ENCODE peak calls at places on chromosomes 6 and 20, in five cellular contexts. One of them, this sample, is unnamed. For H3K4me1, the result is how much of the 10 kb centered on the place peaks cover.

GRCh38 chr6:1502041-1502440 is 107.7 kb upstream of the FOXC1 start:
- DNase-seq in lung: no peak
- DNase-seq in K562: no peak
- DNase-seq in body of pancreas: no peak
- DNase-seq in MM.1S: no peak
- DNase-seq in this sample: no peak

GRCh38 chr6:110034637-110035096 is 56.6 kb downstream of the GPR6 start:
- DNase-seq in MM.1S: no peak
- DNase-seq in body of pancreas: no peak
- DNase-seq in lung: peak
- DNase-seq in K562: no peak
- DNase-seq in this sample: no peak

GRCh38 chr6:84618836-84619235 is 145.6 kb downstream of the TBX18 start:
- DNase-seq in K562: no peak
- DNase-seq in MM.1S: no peak
- DNase-seq in body of pancreas: no peak
- DNase-seq in lung: no peak
- DNase-seq in this sample: no peak

GRCh38 chr6:82298012-82298411 is 50.5 kb upstream of the IBTK start:
- DNase-seq in body of pancreas: no peak
- DNase-seq in K562: peak
- DNase-seq in lung: no peak
- DNase-seq in MM.1S: no peak
- DNase-seq in this sample: no peak

GRCh38 chr6:91664327-91664959 is 1077.6 kb upstream of the MAP3K7 start:
- DNase-seq in lung: no peak
- DNase-seq in body of pancreas: no peak
- DNase-seq in K562: no peak
- DNase-seq in MM.1S: peak
- DNase-seq in this sample: no peak

GRCh38 chr6:101541873-101542272 is 148.4 kb downstream of the GRIK2 start:
- DNase-seq in MM.1S: no peak
- DNase-seq in body of pancreas: no peak
- DNase-seq in K562: no peak
- DNase-seq in lung: no peak
- DNase-seq in this sample: no peak

GRCh38 chr6:139109558-139109957 is 25.3 kb upstream of the HECA start:
- DNase-seq in lung: no peak
- DNase-seq in MM.1S: no peak
- DNase-seq in body of pancreas: no peak
- DNase-seq in K562: peak
- DNase-seq in this sample: peak

GRCh38 chr6:156957931-156958547 is 180.9 kb downstream of the ARID1B start:
- DNase-seq in MM.1S: no peak
- DNase-seq in body of pancreas: no peak
- DNase-seq in lung: no peak
- DNase-seq in K562: no peak
- DNase-seq in this sample: no peak

GRCh38 chr20:1273366-1273765 is 7.3 kb downstream of the SNPH start:
- DNase-seq in K562: no peak
- DNase-seq in MM.1S: no peak
- DNase-seq in body of pancreas: no peak
- DNase-seq in lung: no peak
- DNase-seq in this sample: peak

GRCh38 chr20:63117151-63117550 is 98.8 kb downstream of the YTHDF1 start:
- DNase-seq in body of pancreas: no peak
- DNase-seq in MM.1S: no peak
- DNase-seq in lung: no peak
- DNase-seq in K562: no peak
- DNase-seq in this sample: no peak

GRCh38 chr6:111469543-111469942 is 13.5 kb downstream of the REV3L start:
- DNase-seq in body of pancreas: no peak
- DNase-seq in lung: no peak
- DNase-seq in MM.1S: no peak
- DNase-seq in K562: no peak
- DNase-seq in this sample: no peak

GRCh38 chr6:165686966-165687365 is 23.9 kb upstream of the PDE10A start:
- DNase-seq in MM.1S: no peak
- DNase-seq in lung: no peak
- DNase-seq in K562: no peak
- DNase-seq in body of pancreas: no peak
- DNase-seq in this sample: no peak

GRCh38 chr20:878511-879307 is 37.4 kb downstream of the ANGPT4 start:
- DNase-seq in K562: peak
- DNase-seq in MM.1S: peak
- DNase-seq in lung: no peak
- DNase-seq in body of pancreas: no peak
- DNase-seq in this sample: peak

GRCh38 chr6:14366315-14366714 is 248.7 kb downstream of the CD83 start:
- DNase-seq in K562: no peak
- DNase-seq in MM.1S: no peak
- DNase-seq in lung: no peak
- DNase-seq in body of pancreas: no peak
- DNase-seq in this sample: no peak

GRCh38 chr20:35319206-35320197 is 27.3 kb upstream of the FAM83C start:
- DNase-seq in body of pancreas: no peak
- DNase-seq in MM.1S: no peak
- DNase-seq in K562: no peak
- DNase-seq in lung: no peak
- DNase-seq in this sample: peak

GRCh38 chr6:106858653-106859092 is 115.9 kb downstream of the CD24 start:
- DNase-seq in MM.1S: no peak
- DNase-seq in K562: peak
- DNase-seq in lung: no peak
- DNase-seq in body of pancreas: no peak
- DNase-seq in this sample: no peak

GRCh38 chr6:30450908-30451818 is 38.1 kb upstream of the HLA-E start:
- DNase-seq in lung: no peak
- DNase-seq in K562: no peak
- DNase-seq in MM.1S: peak
- DNase-seq in body of pancreas: peak
- DNase-seq in this sample: peak

GRCh38 chr6:15485875-15486274 is 177.0 kb downstream of the DTNBP1 start:
- DNase-seq in K562: no peak
- DNase-seq in lung: no peak
- DNase-seq in body of pancreas: no peak
- DNase-seq in MM.1S: no peak
- DNase-seq in this sample: no peak

GRCh38 chr6:159031826-159032225 is 13.0 kb downstream of the TAGAP start:
- DNase-seq in MM.1S: no peak
- DNase-seq in K562: no peak
- DNase-seq in lung: no peak
- DNase-seq in body of pancreas: no peak
- DNase-seq in this sample: no peak

GRCh38 chr6:42088101-42088591 is 37.8 kb downstream of the TAF8 start:
- DNase-seq in body of pancreas: peak
- DNase-seq in K562: peak
- DNase-seq in MM.1S: no peak
- DNase-seq in lung: no peak
- DNase-seq in this sample: no peak

GRCh38 chr20:18628330-18628941 is 40.6 kb downstream of the DTD1 start:
- DNase-seq in MM.1S: no peak
- DNase-seq in K562: peak
- DNase-seq in lung: no peak
- DNase-seq in body of pancreas: peak
- DNase-seq in this sample: peak

GRCh38 chr6:90249458-90249857 is 47.2 kb downstream of the BACH2 start:
- DNase-seq in K562: no peak
- DNase-seq in lung: no peak
- DNase-seq in MM.1S: no peak
- DNase-seq in body of pancreas: no peak
- DNase-seq in this sample: no peak

GRCh38 chr6:105348897-105349296 is 54.0 kb downstream of the PREP start:
- DNase-seq in K562: no peak
- DNase-seq in MM.1S: no peak
- DNase-seq in body of pancreas: no peak
- DNase-seq in lung: no peak
- DNase-seq in this sample: no peak

GRCh38 chr6:42834056-42834455 is 45.4 kb upstream of the RPL7L1 start:
- DNase-seq in K562: no peak
- DNase-seq in lung: no peak
- DNase-seq in body of pancreas: no peak
- DNase-seq in MM.1S: no peak
- DNase-seq in this sample: no peak

GRCh38 chr6:128569737-128570438 is 49.5 kb upstream of the PTPRK start:
- DNase-seq in MM.1S: no peak
- DNase-seq in body of pancreas: no peak
- DNase-seq in lung: no peak
- DNase-seq in K562: no peak
- DNase-seq in this sample: peak

GRCh38 chr20:23205656-23206055 is 119.5 kb upstream of the CD93 start:
- DNase-seq in MM.1S: no peak
- DNase-seq in K562: no peak
- DNase-seq in body of pancreas: peak
- DNase-seq in lung: peak
- DNase-seq in this sample: peak

GRCh38 chr20:35264755-35265154 is 13.2 kb downstream of the MMP24OS start:
- DNase-seq in K562: peak
- DNase-seq in MM.1S: no peak
- DNase-seq in lung: no peak
- DNase-seq in body of pancreas: no peak
- DNase-seq in this sample: no peak

GRCh38 chr6:16059496-16059895 is 69.4 kb upstream of the MYLIP start:
- DNase-seq in K562: no peak
- DNase-seq in MM.1S: no peak
- DNase-seq in lung: no peak
- DNase-seq in body of pancreas: no peak
- DNase-seq in this sample: peak

GRCh38 chr6:148885154-148885870 is 138.5 kb downstream of the UST start:
- DNase-seq in K562: no peak
- DNase-seq in MM.1S: no peak
- DNase-seq in lung: no peak
- DNase-seq in body of pancreas: no peak
- DNase-seq in this sample: no peak

GRCh38 chr6:165984743-165985142 is 182.9 kb downstream of the TBXT start:
- DNase-seq in K562: no peak
- DNase-seq in MM.1S: no peak
- DNase-seq in body of pancreas: no peak
- DNase-seq in lung: no peak
- DNase-seq in this sample: no peak

GRCh38 chr6:167565884-167566491 is 241.1 kb downstream of the TTLL2 start:
- DNase-seq in MM.1S: no peak
- DNase-seq in lung: peak
- DNase-seq in K562: peak
- DNase-seq in body of pancreas: peak
- DNase-seq in this sample: peak

GRCh38 chr6:122071950-122072647 is 327.4 kb upstream of the HSF2 start:
- DNase-seq in MM.1S: no peak
- DNase-seq in K562: no peak
- DNase-seq in body of pancreas: no peak
- DNase-seq in lung: no peak
- DNase-seq in this sample: no peak

GRCh38 chr6:157376706-157377230 is 4.2 kb upstream of the ZDHHC14 start:
- DNase-seq in lung: no peak
- DNase-seq in K562: no peak
- DNase-seq in body of pancreas: no peak
- DNase-seq in MM.1S: peak
- DNase-seq in this sample: peak

DNA sequence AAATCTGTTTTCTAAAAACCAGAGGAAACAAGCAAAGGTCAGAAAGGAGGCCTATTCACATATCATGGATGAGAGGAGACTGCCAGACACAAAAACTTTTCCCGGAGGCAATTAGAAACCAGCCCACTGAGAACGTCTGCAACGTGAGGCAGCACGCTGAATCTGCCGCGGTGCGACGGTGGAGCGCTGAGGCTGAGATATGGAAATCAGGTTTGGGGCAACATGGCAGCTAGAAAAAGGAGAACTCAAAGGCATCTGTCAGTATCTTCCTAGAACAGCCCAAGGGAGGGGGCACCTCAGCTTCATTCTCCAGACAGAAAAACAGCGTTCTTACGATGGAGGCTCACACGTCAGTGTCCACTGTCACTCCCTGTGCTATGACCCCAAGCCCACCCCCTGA is 5.2 kb downstream of the PRELID3B start:
- DNase-seq in K562: no peak
- DNase-seq in body of pancreas: no peak
- DNase-seq in lung: no peak
- DNase-seq in MM.1S: no peak
- DNase-seq in this sample: no peak
- H3K4me1 ChIP-seq in K562: under half
- H3K4me1 ChIP-seq in body of pancreas: under half
- H3K4me1 ChIP-seq in lung: under half
- H3K4me1 ChIP-seq in MM.1S: under half
- H3K4me1 ChIP-seq in this sample: under half

GRCh38 chr6:17870302-17871168 is 116.9 kb downstream of the KIF13A start:
- DNase-seq in MM.1S: no peak
- DNase-seq in body of pancreas: no peak
- DNase-seq in K562: peak
- DNase-seq in lung: no peak
- DNase-seq in this sample: no peak

GRCh38 chr6:17874753-17875152 is 112.7 kb downstream of the KIF13A start:
- DNase-seq in K562: no peak
- DNase-seq in lung: no peak
- DNase-seq in MM.1S: no peak
- DNase-seq in body of pancreas: no peak
- DNase-seq in this sample: no peak

GRCh38 chr6:17871169-17871479 is 116.3 kb downstream of the KIF13A start:
- DNase-seq in K562: no peak
- DNase-seq in MM.1S: no peak
- DNase-seq in lung: no peak
- DNase-seq in body of pancreas: no peak
- DNase-seq in this sample: no peak

GRCh38 chr6:17871836-17872235 is 115.6 kb downstream of the KIF13A start:
- DNase-seq in lung: no peak
- DNase-seq in MM.1S: no peak
- DNase-seq in body of pancreas: no peak
- DNase-seq in K562: no peak
- DNase-seq in this sample: no peak

DNA sequence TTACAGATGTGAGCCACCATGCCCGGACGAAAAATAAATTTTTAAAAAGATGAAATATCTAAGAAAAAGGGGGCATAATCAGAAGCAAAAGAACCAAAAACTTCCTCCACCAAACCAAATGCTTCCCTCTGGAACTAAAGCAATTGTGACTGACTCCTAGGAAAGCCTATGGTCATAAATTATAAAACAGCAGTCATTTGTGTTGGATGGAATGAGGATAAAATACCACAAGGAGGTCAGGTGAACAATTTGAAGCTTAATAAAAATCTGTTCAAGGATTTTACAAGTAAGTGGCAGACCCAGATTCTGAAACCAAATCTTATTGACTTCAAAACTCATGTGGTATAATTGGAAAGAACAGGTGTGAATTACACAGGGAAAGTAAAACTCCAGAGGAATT is 114.5 kb downstream of the KIF13A start:
- DNase-seq in K562: no peak
- DNase-seq in MM.1S: no peak
- DNase-seq in lung: no peak
- DNase-seq in body of pancreas: no peak
- DNase-seq in this sample: peak
- H3K4me1 ChIP-seq in K562: under half
- H3K4me1 ChIP-seq in MM.1S: under half
- H3K4me1 ChIP-seq in lung: under half
- H3K4me1 ChIP-seq in body of pancreas: under half
- H3K4me1 ChIP-seq in this sample: under half

GRCh38 chr6:135002229-135002844 is 52.3 kb downstream of the HBS1L start:
- DNase-seq in K562: peak
- DNase-seq in MM.1S: peak
- DNase-seq in lung: no peak
- DNase-seq in body of pancreas: no peak
- DNase-seq in this sample: peak
- H3K4me1 ChIP-seq in K562: under half
- H3K4me1 ChIP-seq in MM.1S: half or more
- H3K4me1 ChIP-seq in lung: under half
- H3K4me1 ChIP-seq in body of pancreas: under half
- H3K4me1 ChIP-seq in this sample: under half

GRCh38 chr6:7140631-7141366 is 33.0 kb downstream of the RREB1 start:
- DNase-seq in K562: peak
- DNase-seq in lung: peak
- DNase-seq in MM.1S: peak
- DNase-seq in body of pancreas: peak
- DNase-seq in this sample: peak
- H3K4me1 ChIP-seq in K562: half or more
- H3K4me1 ChIP-seq in lung: under half
- H3K4me1 ChIP-seq in MM.1S: half or more
- H3K4me1 ChIP-seq in body of pancreas: half or more
- H3K4me1 ChIP-seq in this sample: under half

This sample was measured in SJCRH30.